ENCODE peak calls at places on chromosome 17, in four cellular contexts. J is suprapubic skin, Q is esophagus squamous epithelium, S is spleen. D is an unnamed sample.

GRCh38 chr17:27384261-27384701 is 72.0 kb upstream of the KSR1 start:
- DNase-seq in J (no peak), Q (no peak), S (no peak), D (no peak)

GRCh38 chr17:60695960-60696359 is 18.3 kb downstream of the BCAS3 start:
- DNase-seq in J (no peak), Q (no peak), S (no peak), D (no peak)

GRCh38 chr17:65268832-65269231 is 131.7 kb downstream of the RGS9 start:
- DNase-seq in J (no peak), Q (no peak), S (no peak), D (no peak)

GRCh38 chr17:43056051-43056450 is 31.0 kb downstream of the RND2 start:
- DNase-seq in J (no peak), Q (no peak), S (no peak), D (no peak)

GRCh38 chr17:40303009-40303657 is 5.8 kb upstream of the RARA start:
- DNase-seq in J (no peak), Q (no peak), S (no peak), D (peak; percentile 80)

GRCh38 chr17:31216053-31216751 is 80.8 kb downstream of the OMG start:
- DNase-seq in J (no peak), Q (no peak), S (no peak), D (peak; percentile 70)

GRCh38 chr17:21028192-21028591 is 14.6 kb downstream of the USP22 start:
- DNase-seq in J (no peak), Q (no peak), S (no peak), D (no peak)

GRCh38 chr17:63156986-63157385 is 191.0 kb downstream of the TANC2 start:
- DNase-seq in J (no peak), Q (no peak), S (no peak), D (peak; percentile 33)

GRCh38 chr17:41464682-41465081 is 2.5 kb downstream of the KRT32 start:
- DNase-seq in J (no peak), Q (no peak), S (no peak), D (no peak)

GRCh38 chr17:14119546-14119945 is 50.2 kb downstream of the COX10 start:
- DNase-seq in J (no peak), Q (no peak), S (no peak), D (no peak)

GRCh38 chr17:58337600-58338453 is 9.2 kb upstream of the TSPOAP1 start:
- DNase-seq in J (peak; percentile 84), Q (peak; percentile 81), S (peak; percentile 99), D (peak; percentile 98)

GRCh38 chr17:44212507-44213402 is 6.7 kb downstream of the UBTF start:
- DNase-seq in J (no peak), Q (no peak), S (peak; percentile 78), D (no peak)
- TF ChIP-seq POLR2A in J (no peak), Q (no peak), S (no peak), D (peak; percentile 7)

DNA sequence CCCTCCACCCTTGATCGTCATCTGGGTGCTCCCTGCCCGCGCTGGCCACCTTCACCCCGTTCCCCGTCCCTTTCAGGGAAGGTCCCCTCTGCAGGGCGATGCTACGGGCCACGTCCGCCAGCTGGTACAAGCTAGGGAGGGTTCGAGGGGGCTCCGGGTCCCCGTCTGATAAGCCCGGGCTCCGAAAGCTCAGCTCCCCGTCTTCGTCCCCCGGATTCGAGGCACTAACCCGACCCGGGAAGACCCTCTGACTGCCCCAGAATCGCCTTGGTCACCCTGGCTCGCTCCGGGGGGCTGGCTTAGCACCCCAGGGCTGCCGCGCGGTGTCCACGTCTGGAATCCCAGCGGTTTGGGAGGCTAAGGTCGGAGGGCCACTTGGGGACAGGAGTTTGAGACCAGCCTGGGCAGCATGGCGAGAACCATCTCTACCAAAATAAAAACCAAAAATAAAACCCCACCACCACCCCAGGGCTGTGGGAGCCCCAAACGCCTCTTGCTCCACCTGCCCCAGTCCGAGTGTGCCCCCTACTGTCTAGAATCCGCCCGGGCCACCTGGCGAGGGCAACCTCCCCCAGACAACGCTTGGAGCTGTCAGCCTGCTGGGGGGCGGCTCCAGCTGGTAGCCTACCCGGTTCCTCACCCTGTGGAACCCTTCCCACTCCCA is 1.1 kb upstream of the SLC43A2 start:
- DNase-seq in J (no peak), Q (no peak), S (peak; percentile 96), D (peak; percentile 72)
- TF ChIP-seq POLR2A in J (no peak), Q (no peak), S (no peak), D (no peak)

DNA sequence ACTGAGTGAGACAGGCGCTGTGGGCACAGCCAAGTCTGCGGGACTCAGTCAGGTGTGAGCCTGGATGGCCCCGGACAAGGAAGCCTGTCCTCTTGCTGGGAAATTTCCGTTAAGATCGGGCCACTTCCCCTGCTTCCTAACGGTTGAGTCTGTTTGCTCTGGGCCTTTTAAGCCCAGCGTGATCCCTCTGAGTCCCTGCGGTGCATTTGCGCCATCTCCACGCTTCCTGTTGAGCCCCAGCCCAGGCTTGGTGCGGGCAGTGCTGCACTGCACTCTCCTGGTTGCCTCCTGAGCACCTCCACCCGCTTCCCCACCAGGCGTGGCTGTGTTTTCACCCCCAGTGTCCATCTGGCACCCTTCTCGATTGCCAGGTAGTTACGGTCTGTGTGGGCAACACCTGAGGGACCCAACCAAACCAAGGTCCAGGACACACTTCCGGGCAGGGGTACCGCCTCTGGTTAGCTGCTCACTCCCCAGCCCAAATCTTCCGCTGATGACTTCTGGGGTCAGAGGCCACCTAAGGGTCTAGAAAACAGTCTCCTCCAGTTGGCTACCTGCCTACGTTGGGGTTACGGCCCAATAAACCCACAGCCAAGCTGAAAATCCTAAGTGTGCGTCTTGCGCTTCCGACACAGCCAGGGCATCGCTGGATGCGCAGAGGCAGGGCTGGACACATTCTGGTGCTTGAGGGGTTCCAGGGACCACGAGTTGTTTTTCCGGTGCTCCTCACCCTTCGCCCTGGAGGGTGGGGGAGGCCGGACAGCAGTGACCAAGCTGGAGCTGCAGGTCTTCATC is 1.4 kb upstream of the SLC25A10 start:
- DNase-seq in J (no peak), Q (no peak), S (peak; percentile 81), D (peak; percentile 94)
- TF ChIP-seq POLR2A in J (no peak), Q (no peak), S (no peak), D (peak; percentile 67)

GRCh38 chr17:50151041-50151936 is 812 bp upstream of the PPP1R9B start:
- DNase-seq in J (peak; percentile 94), Q (peak; percentile 57), S (peak; percentile 98), D (peak; percentile 94)
- TF ChIP-seq POLR2A in J (no peak), Q (no peak), S (no peak), D (peak; percentile 46)

GRCh38 chr17:6996256-6997111 is 635 bp downstream of the ALOX12 start:
- DNase-seq in J (no peak), Q (no peak), S (no peak), D (no peak)
- TF ChIP-seq POLR2A in J (no peak), Q (no peak), S (no peak), D (no peak)

GRCh38 chr17:33594000-33594399 is 300.9 kb upstream of the ASIC2 start:
- DNase-seq in J (no peak), Q (no peak), S (no peak), D (no peak)
- TF ChIP-seq POLR2A in J (no peak), Q (no peak), S (no peak), D (no peak)

D was measured in NB4.